ENCODE peak calls at places on chromosomes 11 and 22, in seven cellular contexts. G, K, I, J, B, V and Y are unnamed samples.

GRCh38 chr22:30918761-30919160 is 49.8 kb downstream of the MORC2 start:
- DNase-seq in G (no peak), V (no peak), I (no peak), B (no peak), K (no peak), J (no peak), Y (peak; percentile 84)

GRCh38 chr11:47572715-47573255 is 6.0 kb downstream of the KBTBD4 start:
- DNase-seq in I (no peak), V (no peak), B (no peak), K (no peak), G (no peak), J (no peak), Y (no peak)

GRCh38 chr22:28442264-28442950 is 237.2 kb downstream of the TTC28 start:
- DNase-seq in J (peak; percentile 82), B (peak; percentile 75), V (peak; percentile 86), K (peak; percentile 80), G (peak; percentile 85), I (peak; percentile 77), Y (peak; percentile 93)

GRCh38 chr11:126433244-126433846 is 77.9 kb downstream of the ST3GAL4 start:
- DNase-seq in B (no peak), K (no peak), V (no peak), I (no peak), G (no peak), J (no peak), Y (no peak)

GRCh38 chr11:107856981-107857517 is 1.5 kb downstream of the SLC35F2 start:
- DNase-seq in V (no peak), K (no peak), G (peak; percentile 49), I (no peak), B (no peak), J (no peak), Y (no peak)

GRCh38 chr11:74634537-74634936 is 42.2 kb downstream of the POLD3 start:
- DNase-seq in J (no peak), K (peak; percentile 65), V (no peak), G (no peak), B (peak; percentile 93), I (no peak), Y (no peak)

GRCh38 chr11:17831883-17832282 is 97.3 kb downstream of the KCNC1 start:
- DNase-seq in B (no peak), I (no peak), J (no peak), K (no peak), V (no peak), G (no peak), Y (no peak)

GRCh38 chr11:83836883-83837654 is 550.9 kb upstream of the CCDC90B start:
- DNase-seq in B (peak; percentile 33), I (peak; percentile 13), J (peak; percentile 30), K (peak; percentile 37), V (peak; percentile 27), G (no peak), Y (no peak)

GRCh38 chr11:11038339-11039248 is 180.7 kb upstream of the ZBED5 start:
- DNase-seq in G (no peak), I (no peak), B (no peak), K (no peak), J (no peak), V (no peak), Y (peak; percentile 91)

GRCh38 chr11:127890026-127890611 is 697.2 kb downstream of the ETS1 start:
- DNase-seq in I (no peak), B (peak; percentile 67), G (no peak), V (no peak), K (peak; percentile 15), J (no peak), Y (no peak)

GRCh38 chr11:62676698-62677097 is 2.2 kb downstream of the UBXN1 start:
- DNase-seq in I (no peak), G (no peak), V (no peak), B (no peak), J (no peak), K (no peak), Y (no peak)

GRCh38 chr22:26131755-26132154 is 37.5 kb upstream of the SEZ6L start:
- DNase-seq in B (no peak), I (no peak), K (no peak), J (no peak), V (no peak), G (no peak), Y (peak; percentile 84)

GRCh38 chr22:26139320-26139719 is 29.9 kb upstream of the SEZ6L start:
- DNase-seq in K (no peak), I (peak; percentile 10), G (no peak), V (no peak), B (peak; percentile 1), J (no peak), Y (peak; percentile 62)

DNA sequence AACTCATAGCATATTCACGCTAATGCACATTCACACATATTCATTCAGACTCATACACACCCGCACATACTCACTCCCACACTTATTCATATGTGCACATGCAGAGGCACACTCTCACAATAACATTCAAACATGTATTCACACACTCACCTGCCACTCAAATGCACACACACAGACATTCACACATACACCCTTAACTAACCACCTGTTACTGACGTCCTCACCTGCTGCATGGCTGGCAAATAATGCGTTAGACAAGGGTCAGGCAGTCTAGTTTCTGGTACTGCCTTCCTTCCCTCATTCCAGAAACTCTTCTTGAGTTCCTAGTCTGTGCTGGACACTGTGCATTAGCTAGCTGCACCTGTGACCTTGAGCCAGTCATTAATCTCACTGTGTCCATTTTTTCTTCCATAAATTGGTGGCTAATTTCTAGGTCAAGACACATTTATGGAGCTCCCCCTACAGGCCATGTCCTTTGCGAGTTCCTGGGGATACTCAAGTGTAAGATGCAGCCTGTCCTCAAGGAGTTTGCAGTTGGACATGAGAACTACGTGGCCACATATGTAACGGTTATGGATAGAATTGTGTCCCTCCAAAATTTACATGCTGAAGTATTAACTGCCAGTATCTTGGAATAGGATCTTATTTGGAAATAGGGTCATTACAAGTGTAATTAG is 34.5 kb upstream of the SEZ6L start:
- DNase-seq in K (no peak), J (no peak), V (no peak), G (no peak), I (no peak), B (no peak), Y (peak; percentile 62)
- TF ChIP-seq CTCF in K (no peak), J (no peak), V (no peak), G (no peak), I (no peak), B (no peak), Y (no peak)

GRCh38 chr11:35277827-35278226 is 138.9 kb downstream of the CD44 start:
- DNase-seq in I (no peak), K (no peak), G (no peak), V (no peak), J (no peak), B (no peak), Y (no peak)
- H3K4me3 ChIP-seq in I (no peak overlapping the region), K (no peak overlapping the region), G (no peak overlapping the region), V (no peak overlapping the region), J (no peak overlapping the region), B (no peak overlapping the region), Y (no peak overlapping the region)

GRCh38 chr11:78212586-78213371 is 24.1 kb downstream of the USP35 start:
- DNase-seq in I (no peak), B (no peak), V (no peak), K (peak; percentile 64), G (no peak), J (no peak), Y (no peak)
- H3K36me3 ChIP-seq in I (peaks cover 69% of the 10 kb centered on the region), B (peaks cover 2% of the 10 kb centered on the region), V (no peaks in the 10 kb centered on the region), K (peaks cover 18% of the 10 kb centered on the region), G (no peaks in the 10 kb centered on the region), J (peaks cover 3% of the 10 kb centered on the region), Y (peaks cover 66% of the 10 kb centered on the region)

DNA sequence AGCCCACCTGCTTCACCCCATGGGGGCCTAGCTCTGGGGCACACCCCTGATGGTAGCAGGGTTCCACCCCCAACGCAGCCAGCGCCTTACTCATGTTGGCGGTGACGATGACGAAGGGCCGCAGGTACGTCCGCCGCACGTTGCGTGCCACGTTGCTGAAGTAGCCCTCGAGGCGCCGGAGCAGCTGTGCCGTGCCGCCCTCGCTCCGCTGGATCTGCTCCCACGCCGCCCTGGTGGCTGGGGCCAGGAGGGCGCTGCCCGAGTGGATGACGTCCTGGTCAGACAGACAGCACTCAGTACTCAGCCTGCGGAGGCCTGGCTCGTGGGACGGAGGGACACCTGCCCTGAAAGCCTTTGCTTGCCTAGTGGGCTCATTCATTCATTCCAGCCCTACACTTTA is 50.8 kb downstream of the TRMU start:
- DNase-seq in J (no peak), V (no peak), B (no peak), K (no peak), I (no peak), G (no peak), Y (no peak)
- TF ChIP-seq CTCF in J (no peak), V (no peak), B (no peak), K (no peak), I (no peak), G (no peak), Y (no peak)

DNA sequence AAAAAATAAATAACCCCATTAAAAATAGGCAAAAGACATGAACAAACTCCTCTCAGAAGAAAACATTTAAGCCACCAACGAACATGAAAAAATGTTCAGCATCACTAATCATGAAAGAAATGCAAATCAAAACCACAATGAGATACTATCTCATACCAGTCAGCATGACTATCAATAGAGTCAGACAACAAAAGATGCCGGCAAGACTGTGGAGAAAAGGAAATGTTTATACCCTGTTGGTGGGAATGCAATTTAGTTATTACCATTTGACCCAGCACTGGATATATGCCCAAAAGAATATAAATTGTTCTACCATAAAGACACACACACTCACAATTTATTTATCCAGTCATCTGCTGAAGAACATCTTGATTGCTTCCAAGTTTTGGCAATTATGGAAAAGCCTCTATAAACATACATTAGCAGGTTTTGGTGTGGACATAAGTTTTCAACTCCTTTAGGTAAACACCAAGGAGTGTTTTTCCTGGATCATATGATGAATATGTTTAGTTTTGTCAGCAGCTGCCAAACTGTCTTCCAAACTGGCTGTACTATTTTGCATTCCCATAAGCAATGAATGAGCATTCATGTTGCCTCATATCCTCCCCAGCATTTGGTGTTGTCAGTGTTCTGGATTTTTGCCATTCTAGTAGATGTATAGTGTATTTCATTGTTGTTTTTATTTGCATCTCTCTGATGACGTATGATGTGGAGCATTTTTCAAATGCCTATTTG is 28.0 kb downstream of the OR8D1 start:
- DNase-seq in I (no peak), V (no peak), K (peak; percentile 89), B (peak; percentile 70), G (no peak), J (no peak), Y (no peak)
- H3K4me3 ChIP-seq in I (no peak overlapping the region), V (no peak overlapping the region), K (no peak overlapping the region), B (no peak overlapping the region), G (no peak overlapping the region), J (no peak overlapping the region), Y (no peak overlapping the region)

GRCh38 chr11:43462359-43462758 is 103.6 kb downstream of the TTC17 start:
- DNase-seq in J (no peak), G (no peak), V (no peak), K (no peak), I (no peak), B (no peak), Y (no peak)

DNA sequence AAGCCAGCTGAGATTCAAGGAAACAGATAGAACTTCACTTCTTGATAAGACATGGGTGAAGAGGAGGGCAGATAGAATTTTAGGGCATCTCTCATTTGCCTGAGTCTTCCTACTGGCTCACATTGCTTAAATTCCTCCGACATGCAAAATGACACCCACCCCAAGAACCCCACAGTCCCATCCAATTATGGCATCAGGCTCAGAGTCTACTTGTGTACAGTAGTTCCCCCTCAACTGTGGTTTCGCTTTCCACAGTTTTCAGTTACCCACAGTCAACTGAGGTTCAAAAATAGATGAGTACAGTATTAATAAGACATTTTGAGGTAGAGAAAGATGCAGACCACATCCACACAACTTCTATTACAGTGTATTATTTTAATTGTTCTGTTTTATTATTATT is 99.8 kb downstream of the TTC17 start:
- DNase-seq in J (no peak), K (no peak), B (no peak), G (no peak), I (no peak), V (no peak), Y (no peak)
- H3K36me3 ChIP-seq in J (peaks cover 42% of the 10 kb centered on the region), K (no peaks in the 10 kb centered on the region), B (peaks cover 6% of the 10 kb centered on the region), G (no peaks in the 10 kb centered on the region), I (peaks cover 98% of the 10 kb centered on the region), V (no peaks in the 10 kb centered on the region), Y (peaks cover 51% of the 10 kb centered on the region)